ENCODE peak calls at places on chromosomes 2 and 18, in four cellular contexts. T is GM12878, P is cardiac fibroblast, G is dorsolateral prefrontal cortex. W is an unnamed sample.

GRCh38 chr2:202760848-202761247 is 110.7 kb downstream of the ICA1L start:
- DNase-seq in T (no peak), G (no peak), P (no peak), W (no peak)

GRCh38 chr2:48205137-48205798 is 299.0 kb upstream of the FBXO11 start:
- DNase-seq in G (peak), P (peak), T (peak), W (peak)

GRCh38 chr2:224930124-224930523 is 112.1 kb downstream of the DOCK10 start:
- DNase-seq in T (no peak), G (no peak), P (no peak), W (no peak)

GRCh38 chr2:19802088-19802806 is 99.5 kb downstream of the TTC32 start:
- DNase-seq in P (peak), G (no peak), T (no peak), W (no peak)

GRCh38 chr2:100736121-100736915 is 83.6 kb upstream of the NPAS2 start:
- DNase-seq in T (no peak), G (no peak), P (no peak), W (no peak)

GRCh38 chr2:172613035-172613434 is 57.1 kb downstream of the PDK1 start:
- DNase-seq in G (no peak), P (peak), T (no peak), W (no peak)

GRCh38 chr2:142020368-142020767 is 110.4 kb downstream of the LRP1B start:
- DNase-seq in T (no peak), P (no peak), G (no peak), W (no peak)

GRCh38 chr18:33536904-33537303 is 41.1 kb upstream of the ASXL3 start:
- DNase-seq in P (no peak), G (no peak), T (no peak), W (no peak)

GRCh38 chr2:43426305-43427031 is 169.4 kb downstream of the THADA start:
- DNase-seq in T (peak), G (peak), P (peak), W (peak)

GRCh38 chr2:133885847-133886246 is 317.6 kb upstream of the NCKAP5 start:
- DNase-seq in G (no peak), T (no peak), P (no peak), W (no peak)

GRCh38 chr2:200585340-200585729 is 479 bp upstream of the AOX1 start:
- DNase-seq in T (no peak), P (no peak), G (no peak), W (no peak)

GRCh38 chr2:200587007-200587616 is 1.3 kb downstream of the AOX1 start:
- DNase-seq in T (no peak), G (no peak), P (no peak), W (no peak)

GRCh38 chr2:200586644-200586975 is 796 bp downstream of the AOX1 start:
- DNase-seq in T (no peak), G (no peak), P (no peak), W (no peak)

GRCh38 chr2:200584639-200585038 is 1.2 kb upstream of the AOX1 start:
- DNase-seq in G (no peak), T (no peak), P (no peak), W (no peak)

DNA sequence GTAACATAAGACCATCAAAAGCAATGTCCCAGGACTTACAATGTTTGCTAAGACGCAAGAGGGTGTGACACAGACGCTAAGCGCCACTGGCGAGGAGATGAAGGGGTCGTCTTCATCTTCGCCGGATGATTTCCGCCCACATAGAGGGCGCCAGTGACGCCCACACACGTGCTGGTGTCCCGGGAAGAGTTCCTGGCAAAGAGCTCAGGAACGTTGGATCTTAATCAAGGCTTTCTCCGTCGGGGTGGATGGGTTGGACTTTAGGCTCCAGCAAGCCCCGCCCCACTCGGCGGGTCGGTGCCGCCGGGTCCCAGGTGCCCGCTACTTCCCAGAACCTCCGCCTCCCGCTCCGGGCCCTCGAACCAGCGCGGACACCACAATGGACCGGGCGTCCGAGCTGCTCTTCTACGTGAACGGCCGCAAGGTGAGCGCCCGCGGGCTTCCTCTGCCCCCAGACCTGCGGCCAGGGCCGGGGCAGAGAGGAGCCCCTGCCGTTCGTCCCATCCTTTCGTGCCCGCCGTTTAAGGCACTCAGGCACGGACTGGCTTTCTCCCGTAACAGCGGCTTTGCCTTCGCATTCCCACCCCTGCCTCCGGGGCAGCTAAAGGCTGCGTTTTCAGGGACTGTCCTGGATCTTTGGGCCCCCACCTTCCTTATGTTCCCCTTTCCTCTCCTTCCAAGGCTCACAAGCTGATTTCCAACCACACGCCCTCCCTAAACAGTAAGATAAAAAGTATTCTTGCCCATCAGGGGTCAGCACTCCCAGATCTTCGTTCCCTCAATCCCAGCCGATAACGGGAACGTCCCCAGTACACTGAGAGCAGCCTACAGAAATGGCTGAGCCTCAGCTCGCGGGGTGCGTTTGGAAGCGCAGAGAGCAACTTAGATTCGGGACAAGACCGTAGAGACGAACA is at the start of gene AOX1:
- DNase-seq in P (peak), G (no peak), T (no peak), W (peak)
- TF ChIP-seq CTCF in P (no peak), G (no peak), T (no peak), W (no peak)

DNA sequence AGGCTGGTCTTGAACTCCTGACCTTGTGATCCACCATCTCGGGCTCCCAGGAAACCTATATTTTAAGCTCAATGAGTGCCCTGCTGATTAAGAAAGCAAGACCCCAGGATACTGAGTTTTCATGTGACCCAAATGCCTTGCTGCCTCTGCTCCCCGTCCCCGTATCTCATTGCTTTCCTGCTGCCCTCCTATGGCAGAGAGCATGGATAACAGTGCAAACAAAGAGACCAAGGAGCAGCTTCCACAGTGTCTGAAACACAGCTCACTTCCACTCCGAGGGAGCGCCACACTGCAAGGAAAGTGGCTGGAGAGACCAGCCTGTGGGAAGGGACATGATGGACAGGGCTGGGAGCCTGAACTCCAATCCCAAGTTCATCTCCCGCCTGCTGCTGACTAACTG is 246.8 kb downstream of the TMEM182 start:
- DNase-seq in P (no peak), G (no peak), T (no peak), W (no peak)
- TF ChIP-seq CTCF in P (no peak), G (no peak), T (no peak), W (no peak)

DNA sequence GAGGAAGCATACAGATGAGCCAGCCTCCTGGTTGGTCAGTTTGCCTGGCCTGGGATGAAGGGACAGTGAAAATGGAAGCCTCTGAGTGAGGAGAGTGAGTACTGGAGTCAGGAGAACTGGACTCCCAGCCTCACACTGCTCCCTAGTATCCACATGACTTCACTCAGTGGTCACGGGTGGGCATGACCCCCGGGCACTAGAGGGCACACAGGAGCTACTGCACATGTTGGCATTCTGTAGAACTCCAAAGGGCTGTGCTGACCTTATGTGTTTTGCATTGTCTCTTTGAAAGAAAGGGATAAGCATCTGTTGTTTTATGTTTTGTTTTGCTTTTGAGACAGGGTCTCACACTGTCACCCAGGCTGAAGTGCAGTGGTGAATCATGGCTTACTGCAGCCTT is 23.7 kb downstream of the NCAPH start:
- DNase-seq in P (no peak), G (peak), T (no peak), W (no peak)
- TF ChIP-seq CTCF in P (no peak), G (peak), T (peak), W (peak)

DNA sequence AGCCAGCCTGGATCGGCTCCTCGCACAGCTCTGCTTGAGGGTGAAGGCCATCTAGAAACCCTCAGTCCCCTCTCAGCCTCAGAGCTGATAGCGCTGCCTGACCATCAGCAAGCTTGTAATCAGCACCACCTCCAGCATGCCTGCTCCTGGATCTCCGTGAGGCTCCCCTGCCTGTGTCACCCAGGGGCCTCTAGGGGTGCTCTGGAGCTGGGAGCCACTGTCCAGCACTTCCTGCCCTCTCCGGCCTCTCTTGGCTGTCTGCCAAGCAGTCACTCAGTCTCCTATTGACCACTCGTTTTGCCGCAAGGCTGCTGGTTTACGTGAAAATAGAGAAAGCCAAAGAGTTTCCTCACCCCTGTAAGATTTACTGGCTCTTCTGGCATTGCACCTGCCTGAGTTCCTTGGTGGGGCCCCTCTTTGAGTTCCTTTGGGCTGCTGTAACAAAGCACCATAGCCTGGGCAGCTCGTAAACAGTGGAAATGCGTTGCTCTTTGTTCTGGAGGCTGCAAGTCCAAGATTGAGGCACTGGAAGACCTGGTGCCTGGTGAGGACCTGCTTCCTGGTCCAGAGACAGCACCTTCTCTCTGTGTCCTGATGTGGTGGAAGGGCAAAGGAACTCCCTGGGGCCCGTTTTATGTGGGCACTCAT is 17.9 kb downstream of the CAPN10 start:
- DNase-seq in P (peak), T (no peak), G (peak), W (peak)
- TF ChIP-seq CTCF in P (peak), T (peak), G (peak), W (peak)

GRCh38 chr2:195695002-195695631 is 38.1 kb downstream of the SLC39A10 start:
- DNase-seq in T (no peak), P (no peak), G (no peak), W (no peak)
- TF ChIP-seq CTCF in T (no peak), P (no peak), G (no peak), W (no peak)

GRCh38 chr2:28038722-28039121 is 148.2 kb downstream of the BABAM2 start:
- DNase-seq in G (no peak), T (no peak), P (no peak), W (no peak)
- TF ChIP-seq CTCF in G (no peak), T (no peak), P (no peak), W (no peak)

GRCh38 chr2:222582931-222583330 is 73.0 kb downstream of the FARSB start:
- DNase-seq in T (no peak), G (no peak), P (no peak), W (no peak)
- TF ChIP-seq CTCF in T (peak), G (no peak), P (peak), W (no peak)

DNA sequence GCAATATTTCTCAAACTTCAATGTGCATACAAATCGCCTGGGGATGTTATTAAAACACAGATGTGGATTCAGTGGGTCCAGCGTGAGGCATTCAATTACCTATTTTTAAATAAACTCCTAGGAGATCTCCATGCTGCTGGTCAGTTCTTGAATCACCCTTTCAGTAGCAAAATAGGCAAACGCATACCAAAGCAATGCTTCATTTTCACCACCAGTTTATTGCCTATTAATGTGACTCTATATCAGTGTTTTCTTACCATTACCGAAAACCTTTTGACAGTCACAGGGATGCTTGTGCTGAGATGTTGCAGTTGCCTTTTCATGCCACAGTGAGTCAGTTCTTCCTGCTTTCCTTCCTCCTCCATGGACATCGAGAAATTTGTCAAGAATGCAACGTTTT is 530.6 kb downstream of the CBLN2 start:
- DNase-seq in T (no peak), G (no peak), P (no peak), W (no peak)
- TF ChIP-seq CTCF in T (no peak), G (no peak), P (no peak), W (no peak)

DNA sequence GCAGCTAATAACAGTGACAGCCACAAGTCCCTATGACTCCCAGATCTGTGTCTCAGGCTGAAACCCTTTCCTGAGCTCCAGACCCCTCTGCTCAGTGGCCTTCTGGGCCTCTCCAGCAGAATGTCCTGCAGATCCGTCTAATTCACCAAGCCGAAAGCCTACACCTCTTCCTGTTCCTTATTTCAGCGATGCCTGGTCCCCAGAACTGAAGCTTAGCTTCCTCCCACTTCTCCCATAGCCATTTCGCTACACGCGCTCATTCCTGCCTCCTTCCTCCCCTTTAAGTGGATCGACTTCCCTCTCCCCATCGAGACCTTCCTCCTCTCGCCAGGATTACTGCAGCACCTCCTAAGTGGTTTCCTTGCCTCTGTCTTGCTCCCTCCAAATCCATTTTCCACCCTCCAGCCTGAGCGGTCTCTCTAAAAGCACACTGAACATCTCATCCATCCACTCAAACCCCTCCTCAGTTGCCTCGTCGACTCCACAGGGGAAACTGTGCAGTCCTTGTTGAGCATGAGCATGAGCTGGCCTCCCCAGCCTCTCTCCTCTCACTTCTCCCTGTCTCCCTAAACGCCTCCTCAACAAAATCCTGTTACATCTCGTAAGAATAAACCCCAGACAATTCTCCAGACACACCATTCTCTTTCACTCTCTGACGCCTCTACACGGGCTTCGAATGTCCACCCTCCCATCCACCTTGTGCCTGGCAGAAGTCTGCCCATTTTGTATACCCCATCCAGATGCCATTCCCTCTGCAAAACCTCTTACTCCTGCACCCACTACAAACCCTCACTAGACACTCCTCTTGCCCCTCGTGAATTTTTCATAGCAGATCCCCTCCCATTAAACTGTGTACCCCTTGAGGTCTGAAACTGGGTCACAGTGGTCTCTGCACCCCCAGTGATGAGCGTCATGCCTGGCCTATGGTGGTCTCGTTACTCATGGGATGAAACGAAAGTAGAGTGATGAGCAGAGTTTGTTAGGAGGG is 232.6 kb downstream of the ATAD2B start:
- DNase-seq in T (no peak), P (no peak), G (no peak), W (no peak)
- TF ChIP-seq CTCF in T (no peak), P (no peak), G (no peak), W (no peak)

DNA sequence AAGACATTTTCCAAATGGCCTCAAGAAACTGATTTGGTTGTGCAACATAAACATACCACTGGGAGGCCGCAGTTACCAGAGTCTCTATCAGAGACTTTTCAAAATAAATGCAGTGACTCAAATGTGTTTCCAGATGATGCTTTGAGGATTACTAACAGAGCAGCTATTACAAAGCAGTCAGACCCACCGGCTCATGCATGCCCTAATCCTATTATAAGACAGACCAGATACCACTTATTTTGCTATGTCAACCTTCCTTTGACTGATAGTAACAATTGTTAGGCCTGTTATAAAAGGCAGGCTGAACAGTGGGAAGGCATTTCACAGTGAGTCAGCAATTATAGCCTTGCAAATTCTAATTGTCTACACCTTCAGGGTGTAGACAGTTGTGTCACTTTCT is 217.7 kb downstream of the LRRTM1 start:
- DNase-seq in P (peak), T (no peak), G (no peak), W (no peak)
- TF ChIP-seq CTCF in P (no peak), T (no peak), G (no peak), W (no peak)

W was measured in GM10248.